ENCODE peak calls at places on chromosomes 6 and 20, in four cellular contexts. One of them, this sample, is unnamed.

GRCh38 chr6:129835691-129836090 is 25.4 kb downstream of the TMEM244 start:
- DNase-seq in ovary: no peak
- DNase-seq in breast epithelium: no peak
- DNase-seq in hepatocyte: peak
- DNase-seq in this sample: no peak

GRCh38 chr6:130890531-130890950 is 63.3 kb downstream of the SMLR1 start:
- DNase-seq in hepatocyte: no peak
- DNase-seq in breast epithelium: no peak
- DNase-seq in ovary: no peak
- DNase-seq in this sample: no peak

GRCh38 chr6:27495386-27496135 is 22.7 kb upstream of the ZNF184 start:
- DNase-seq in ovary: peak
- DNase-seq in breast epithelium: no peak
- DNase-seq in hepatocyte: peak
- DNase-seq in this sample: no peak

GRCh38 chr20:2558581-2559301 is 22.4 kb downstream of the TMC2 start:
- DNase-seq in breast epithelium: no peak
- DNase-seq in ovary: no peak
- DNase-seq in hepatocyte: peak
- DNase-seq in this sample: no peak

GRCh38 chr6:33926451-33926850 is 122.6 kb upstream of the MLN start:
- DNase-seq in breast epithelium: no peak
- DNase-seq in hepatocyte: no peak
- DNase-seq in ovary: no peak
- DNase-seq in this sample: no peak

GRCh38 chr20:39213476-39214145 is 251.5 kb downstream of the DHX35 start:
- DNase-seq in ovary: no peak
- DNase-seq in hepatocyte: no peak
- DNase-seq in breast epithelium: no peak
- DNase-seq in this sample: no peak

GRCh38 chr6:111776236-111777189 is 96.7 kb downstream of the FYN start:
- DNase-seq in breast epithelium: no peak
- DNase-seq in ovary: no peak
- DNase-seq in hepatocyte: no peak
- DNase-seq in this sample: no peak

GRCh38 chr6:138001750-138002349 is 105.4 kb downstream of the PERP start:
- DNase-seq in ovary: peak
- DNase-seq in hepatocyte: peak
- DNase-seq in breast epithelium: peak
- DNase-seq in this sample: peak

GRCh38 chr6:155352812-155353211 is 38.5 kb upstream of the TFB1M start:
- DNase-seq in breast epithelium: no peak
- DNase-seq in ovary: no peak
- DNase-seq in hepatocyte: no peak
- DNase-seq in this sample: no peak

GRCh38 chr20:64003970-64004725 is 23.2 kb downstream of the PRPF6 start:
- DNase-seq in ovary: no peak
- DNase-seq in breast epithelium: no peak
- DNase-seq in hepatocyte: no peak
- DNase-seq in this sample: no peak

GRCh38 chr6:131029661-131030297 is 33.3 kb downstream of the EPB41L2 start:
- DNase-seq in hepatocyte: no peak
- DNase-seq in ovary: no peak
- DNase-seq in breast epithelium: no peak
- DNase-seq in this sample: no peak

GRCh38 chr20:46709459-46710148 is at the start of gene SLC2A10:
- DNase-seq in breast epithelium: no peak
- DNase-seq in ovary: peak
- DNase-seq in hepatocyte: peak
- DNase-seq in this sample: peak

GRCh38 chr6:168713839-168714238 is 272.9 kb downstream of the SMOC2 start:
- DNase-seq in breast epithelium: no peak
- DNase-seq in ovary: no peak
- DNase-seq in hepatocyte: peak
- DNase-seq in this sample: no peak

GRCh38 chr6:142482973-142483372 is 181.2 kb downstream of the ADGRG6 start:
- DNase-seq in ovary: no peak
- DNase-seq in hepatocyte: no peak
- DNase-seq in breast epithelium: no peak
- DNase-seq in this sample: no peak

GRCh38 chr20:35902545-35902941 is 51.8 kb downstream of the SCAND1 start:
- DNase-seq in hepatocyte: peak
- DNase-seq in ovary: no peak
- DNase-seq in breast epithelium: no peak
- DNase-seq in this sample: no peak
- TF ChIP-seq CTCF in hepatocyte: no peak
- TF ChIP-seq CTCF in ovary: no peak
- TF ChIP-seq CTCF in breast epithelium: no peak
- TF ChIP-seq CTCF in this sample: no peak

DNA sequence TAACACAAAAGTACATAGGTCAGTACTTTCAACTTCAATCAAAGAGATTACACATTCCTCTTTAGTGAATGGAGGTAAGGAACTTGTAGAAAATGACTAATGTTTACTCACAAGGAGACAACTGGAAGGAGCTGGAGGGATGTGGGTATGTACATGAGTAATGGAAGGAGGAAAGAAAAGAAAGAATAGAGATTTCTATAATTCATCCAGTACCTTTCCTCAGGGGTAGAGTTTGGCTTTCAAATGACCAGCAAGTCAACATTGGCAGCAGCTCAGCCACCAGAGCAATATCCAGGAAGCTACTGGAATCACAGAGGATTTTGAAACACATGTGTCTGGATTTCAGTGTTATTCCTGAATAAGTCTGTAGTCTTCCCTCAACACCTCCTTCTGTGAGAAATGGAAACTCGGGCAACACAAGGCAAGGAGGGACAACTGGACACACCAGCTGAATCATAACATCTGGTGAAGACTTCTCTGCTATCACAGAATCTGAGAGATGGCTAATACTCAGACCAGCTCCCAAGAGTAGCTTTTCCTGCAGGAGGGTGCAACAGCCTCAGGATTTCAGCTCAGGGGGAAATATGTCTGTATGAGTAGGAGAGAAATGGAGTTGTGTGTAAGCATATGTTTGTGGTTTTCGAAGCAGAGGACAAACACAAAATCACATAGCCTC is 98.8 kb downstream of the HAO1 start:
- DNase-seq in hepatocyte: no peak
- DNase-seq in breast epithelium: no peak
- DNase-seq in ovary: no peak
- DNase-seq in this sample: no peak
- TF ChIP-seq CTCF in hepatocyte: no peak
- TF ChIP-seq CTCF in breast epithelium: no peak
- TF ChIP-seq CTCF in ovary: no peak
- TF ChIP-seq CTCF in this sample: no peak

GRCh38 chr6:95203153-95203754 is 374.1 kb upstream of the MANEA start:
- DNase-seq in ovary: no peak
- DNase-seq in hepatocyte: peak
- DNase-seq in breast epithelium: no peak
- DNase-seq in this sample: no peak
- TF ChIP-seq CTCF in ovary: no peak
- TF ChIP-seq CTCF in hepatocyte: peak
- TF ChIP-seq CTCF in breast epithelium: peak
- TF ChIP-seq CTCF in this sample: peak

GRCh38 chr20:972256-972655 is 29.9 kb downstream of the RSPO4 start:
- DNase-seq in breast epithelium: no peak
- DNase-seq in hepatocyte: no peak
- DNase-seq in ovary: no peak
- DNase-seq in this sample: no peak

GRCh38 chr20:977021-977420 is 25.1 kb downstream of the RSPO4 start:
- DNase-seq in breast epithelium: no peak
- DNase-seq in ovary: no peak
- DNase-seq in hepatocyte: no peak
- DNase-seq in this sample: no peak

GRCh38 chr20:969868-970267 is 32.2 kb downstream of the RSPO4 start:
- DNase-seq in ovary: no peak
- DNase-seq in breast epithelium: no peak
- DNase-seq in hepatocyte: no peak
- DNase-seq in this sample: no peak

GRCh38 chr20:976033-976432 is 26.1 kb downstream of the RSPO4 start:
- DNase-seq in ovary: no peak
- DNase-seq in breast epithelium: no peak
- DNase-seq in hepatocyte: no peak
- DNase-seq in this sample: no peak

DNA sequence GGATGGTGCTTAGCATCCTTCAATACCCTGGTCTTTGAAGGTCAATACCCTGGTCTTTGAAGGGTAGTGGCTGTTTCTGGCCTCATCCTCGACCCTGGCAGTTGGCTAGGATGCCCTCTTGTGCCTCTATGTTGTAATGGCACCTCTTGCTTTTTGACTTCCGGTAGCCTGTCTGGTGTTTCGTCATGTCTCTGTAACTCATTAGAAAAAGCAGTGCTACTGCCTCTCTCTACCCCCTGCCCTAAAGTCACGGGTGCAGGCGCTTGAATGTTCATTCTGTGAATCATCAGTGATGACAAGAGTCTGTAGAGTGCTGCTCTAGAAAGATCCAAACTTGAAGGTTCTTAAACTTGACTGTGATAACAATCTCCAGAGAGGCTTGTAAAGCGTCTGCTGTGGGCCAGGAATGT is 28.3 kb downstream of the RSPO4 start:
- DNase-seq in breast epithelium: no peak
- DNase-seq in hepatocyte: peak
- DNase-seq in ovary: no peak
- DNase-seq in this sample: no peak
- TF ChIP-seq CTCF in breast epithelium: no peak
- TF ChIP-seq CTCF in hepatocyte: peak
- TF ChIP-seq CTCF in ovary: no peak
- TF ChIP-seq CTCF in this sample: peak

GRCh38 chr6:4848382-4849068 is 72.3 kb downstream of the CDYL start:
- DNase-seq in hepatocyte: peak
- DNase-seq in ovary: no peak
- DNase-seq in breast epithelium: no peak
- DNase-seq in this sample: no peak
- TF ChIP-seq CTCF in hepatocyte: peak
- TF ChIP-seq CTCF in ovary: no peak
- TF ChIP-seq CTCF in breast epithelium: no peak
- TF ChIP-seq CTCF in this sample: no peak

DNA sequence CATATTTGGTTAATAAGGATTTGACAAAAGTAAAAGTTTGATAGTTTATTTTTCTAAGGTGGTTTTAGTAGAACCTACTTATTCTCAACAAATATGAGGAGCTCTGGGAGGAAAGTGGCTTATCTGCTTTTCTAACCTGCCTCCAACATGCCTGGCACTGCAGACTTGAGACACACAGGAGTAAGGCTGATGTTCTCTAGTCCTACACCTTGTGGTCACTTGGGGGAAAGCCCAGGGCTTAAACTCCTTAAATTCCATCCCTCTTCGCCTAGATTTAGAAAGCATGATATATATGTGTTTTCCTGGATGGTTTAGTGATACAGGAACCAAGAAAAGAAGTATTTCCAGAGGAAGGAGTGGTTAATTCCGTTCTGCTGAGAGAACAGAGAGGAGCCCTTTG is 39.9 kb upstream of the SAMD5 start:
- DNase-seq in hepatocyte: no peak
- DNase-seq in breast epithelium: no peak
- DNase-seq in ovary: no peak
- DNase-seq in this sample: no peak
- TF ChIP-seq CTCF in hepatocyte: no peak
- TF ChIP-seq CTCF in breast epithelium: no peak
- TF ChIP-seq CTCF in ovary: no peak
- TF ChIP-seq CTCF in this sample: no peak

DNA sequence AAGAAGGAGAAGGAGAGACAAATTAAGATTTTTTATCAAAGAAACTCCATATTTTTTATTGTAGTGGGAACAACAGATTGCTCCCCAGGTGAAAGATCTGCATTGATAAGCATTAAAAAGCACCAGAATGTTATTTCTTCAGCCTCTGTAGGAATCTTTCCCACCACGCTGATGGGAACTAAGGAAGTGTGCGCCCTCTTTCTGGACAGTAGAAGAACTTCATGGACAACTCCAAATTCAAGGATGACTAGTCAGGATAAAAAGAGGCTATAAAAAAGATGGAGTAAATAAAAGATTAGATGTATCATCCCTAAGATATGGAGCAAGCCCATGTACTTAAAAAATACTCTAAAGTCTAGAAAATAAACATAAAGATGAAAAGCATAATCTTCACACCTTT is 45.8 kb upstream of the PAK5 start:
- DNase-seq in hepatocyte: no peak
- DNase-seq in breast epithelium: no peak
- DNase-seq in ovary: no peak
- DNase-seq in this sample: no peak
- TF ChIP-seq CTCF in hepatocyte: peak
- TF ChIP-seq CTCF in breast epithelium: no peak
- TF ChIP-seq CTCF in ovary: no peak
- TF ChIP-seq CTCF in this sample: no peak

GRCh38 chr20:34562643-34563042 is 4.1 kb downstream of the MAP1LC3A start:
- DNase-seq in hepatocyte: no peak
- DNase-seq in ovary: no peak
- DNase-seq in breast epithelium: no peak
- DNase-seq in this sample: no peak
- TF ChIP-seq CTCF in hepatocyte: peak
- TF ChIP-seq CTCF in ovary: no peak
- TF ChIP-seq CTCF in breast epithelium: no peak
- TF ChIP-seq CTCF in this sample: no peak

DNA sequence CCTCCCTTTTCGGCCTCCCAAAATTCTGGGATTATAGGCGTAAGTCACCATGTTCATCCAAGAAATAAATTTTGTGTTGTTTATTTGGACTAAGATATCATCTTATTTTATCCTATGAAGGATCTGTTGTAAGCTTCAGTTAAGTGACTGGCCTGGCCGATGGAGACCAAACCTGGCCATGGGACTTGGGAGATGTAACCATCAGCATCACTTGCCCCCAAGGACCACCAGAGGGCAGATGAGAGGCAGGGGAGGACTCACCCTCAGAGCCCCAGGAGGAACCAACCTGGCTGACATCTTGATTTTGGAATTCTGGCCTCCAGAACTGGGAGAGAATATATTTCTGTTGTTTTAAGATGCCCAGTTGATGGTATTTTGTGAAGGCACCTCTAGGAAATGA is 266.7 kb downstream of the CDH26 start:
- DNase-seq in breast epithelium: no peak
- DNase-seq in ovary: no peak
- DNase-seq in hepatocyte: peak
- DNase-seq in this sample: no peak
- TF ChIP-seq CTCF in breast epithelium: no peak
- TF ChIP-seq CTCF in ovary: no peak
- TF ChIP-seq CTCF in hepatocyte: peak
- TF ChIP-seq CTCF in this sample: peak

This sample was measured in mesothelial cell of epicardium.